ENCODE peak calls at places on chromosome 12, in five cellular contexts. I is CD4-positive, CD25-positive, alpha-beta regulatory T cell; N is adrenal gland; G is tibial nerve; P is kidney epithelial cell. Z is an unnamed sample. For H3K27me3, the result is how much of the 10 kb centered on the place peaks cover.

GRCh38 chr12:79936670-79937069 is 1.8 kb upstream of the PPP1R12A start:
- DNase-seq in I (no peak), N (no peak), G (no peak), P (no peak), Z (no peak)

GRCh38 chr12:103840881-103841689 is at the start of gene NT5DC3:
- DNase-seq in I (peak), N (peak), G (peak), P (no peak), Z (peak)

GRCh38 chr12:103841690-103842584 is 903 bp upstream of the NT5DC3 start:
- DNase-seq in I (peak), N (peak), G (no peak), P (peak), Z (no peak)

GRCh38 chr12:125032466-125033152 is 32.6 kb upstream of the AACS start:
- DNase-seq in I (no peak), N (no peak), G (no peak), P (no peak), Z (no peak)

GRCh38 chr12:95574799-95575452 is 23.6 kb upstream of the USP44 start:
- DNase-seq in I (no peak), N (no peak), G (no peak), P (no peak), Z (no peak)

GRCh38 chr12:31507966-31508365 is 83.0 kb downstream of the DENND5B start:
- DNase-seq in I (no peak), N (no peak), G (no peak), P (no peak), Z (no peak)

GRCh38 chr12:30643366-30643765 is 52.3 kb downstream of the IPO8 start:
- DNase-seq in I (no peak), N (no peak), G (no peak), P (no peak), Z (no peak)

GRCh38 chr12:92278378-92278828 is 132.8 kb upstream of the BTG1 start:
- DNase-seq in I (no peak), N (no peak), G (peak), P (no peak), Z (no peak)

GRCh38 chr12:13241833-13242232 is 45.3 kb downstream of the EMP1 start:
- DNase-seq in I (no peak), N (no peak), G (no peak), P (no peak), Z (no peak)

GRCh38 chr12:49208661-49209060 is 19.8 kb upstream of the TUBA1A start:
- DNase-seq in I (no peak), N (no peak), G (no peak), P (no peak), Z (no peak)

GRCh38 chr12:123634142-123634561 is 523 bp downstream of the GTF2H3 start:
- DNase-seq in I (no peak), N (no peak), G (no peak), P (no peak), Z (no peak)

GRCh38 chr12:83008703-83009102 is 322.0 kb downstream of the TMTC2 start:
- DNase-seq in I (no peak), N (no peak), G (no peak), P (no peak), Z (no peak)

GRCh38 chr12:65113621-65114035 is 7.5 kb downstream of the WIF1 start:
- DNase-seq in I (no peak), N (no peak), G (no peak), P (no peak), Z (no peak)

GRCh38 chr12:53985358-53985899 is 483 bp downstream of the HOXC10 start:
- DNase-seq in I (no peak), N (no peak), G (no peak), P (no peak), Z (no peak)

GRCh38 chr12:30823140-30823669 is 68.5 kb upstream of the CAPRIN2 start:
- DNase-seq in I (no peak), N (no peak), G (no peak), P (no peak), Z (no peak)

GRCh38 chr12:117347588-117347987 is 13.8 kb downstream of the NOS1 start:
- DNase-seq in I (no peak), N (no peak), G (no peak), P (no peak), Z (no peak)

GRCh38 chr12:89494411-89495231 is 30.0 kb downstream of the GALNT4 start:
- DNase-seq in I (no peak), N (no peak), G (no peak), P (no peak), Z (no peak)

GRCh38 chr12:16348435-16349131 is 1.1 kb downstream of the MGST1 start:
- DNase-seq in I (no peak), N (no peak), G (no peak), P (no peak), Z (no peak)

GRCh38 chr12:65432606-65433005 is 154.1 kb downstream of the MSRB3 start:
- DNase-seq in I (no peak), N (no peak), G (no peak), P (no peak), Z (no peak)

GRCh38 chr12:57766464-57767311 is at the start of gene CYP27B1:
- DNase-seq in I (no peak), N (no peak), G (no peak), P (no peak), Z (no peak)

GRCh38 chr12:119631930-119632678 is 35.8 kb upstream of the PRKAB1 start:
- DNase-seq in I (no peak), N (no peak), G (no peak), P (peak), Z (no peak)

GRCh38 chr12:117587646-117588287 is 226.3 kb upstream of the NOS1 start:
- DNase-seq in I (no peak), N (peak), G (peak), P (no peak), Z (no peak)

GRCh38 chr12:22255097-22255496 is 79.4 kb downstream of the ST8SIA1 start:
- DNase-seq in I (no peak), N (no peak), G (no peak), P (no peak), Z (no peak)

GRCh38 chr12:48980953-48981756 is 3.0 kb downstream of the WNT1 start:
- DNase-seq in I (peak), N (no peak), G (no peak), P (no peak), Z (peak)

GRCh38 chr12:28253175-28253641 is 63.0 kb downstream of the CCDC91 start:
- DNase-seq in I (no peak), N (no peak), G (no peak), P (no peak), Z (no peak)

GRCh38 chr12:103768467-103769123 is 72.4 kb downstream of the NT5DC3 start:
- DNase-seq in I (no peak), N (no peak), G (no peak), P (no peak), Z (no peak)

GRCh38 chr12:114655934-114656697 is 27.9 kb downstream of the TBX3 start:
- DNase-seq in I (no peak), N (peak), G (no peak), P (no peak), Z (no peak)

GRCh38 chr12:114659084-114659483 is 24.9 kb downstream of the TBX3 start:
- DNase-seq in I (no peak), N (no peak), G (no peak), P (no peak), Z (no peak)

GRCh38 chr12:114658002-114658441 is 26.0 kb downstream of the TBX3 start:
- DNase-seq in I (no peak), N (no peak), G (no peak), P (no peak), Z (no peak)

GRCh38 chr12:114657597-114657920 is 26.4 kb downstream of the TBX3 start:
- DNase-seq in I (no peak), N (no peak), G (no peak), P (no peak), Z (no peak)

DNA sequence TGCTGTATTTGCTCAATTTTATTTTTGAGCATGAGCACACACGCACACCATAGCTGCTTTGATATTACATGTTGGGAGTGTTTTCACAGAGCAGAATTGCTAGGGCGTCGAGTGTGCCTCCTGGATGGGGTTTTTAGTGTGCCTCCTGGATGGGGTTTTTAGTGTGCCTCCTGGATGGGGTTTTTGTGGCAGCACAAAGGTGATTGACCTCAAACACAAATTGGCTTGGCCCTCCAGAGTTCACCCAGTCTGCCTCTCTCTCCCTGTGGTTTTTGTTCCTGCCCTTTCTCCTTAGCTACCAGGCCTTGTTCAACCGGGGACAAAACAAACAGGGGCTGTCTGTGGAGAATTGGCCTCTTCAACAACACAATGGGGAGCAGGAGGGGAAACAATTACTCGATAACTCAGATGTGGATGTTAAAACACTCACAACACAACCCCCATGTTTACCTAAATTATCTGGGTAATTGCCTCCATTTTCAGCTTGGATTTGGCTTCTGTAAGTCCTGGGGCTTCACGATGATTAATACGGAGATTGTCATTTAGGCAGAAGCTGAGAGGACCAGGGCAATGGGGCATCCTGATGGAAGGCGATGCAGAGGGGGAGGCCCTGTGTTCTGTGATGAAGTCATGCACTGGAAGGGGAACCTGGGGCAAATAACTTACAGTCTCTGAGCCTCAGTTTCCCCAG is 26.9 kb downstream of the TBX3 start:
- DNase-seq in I (no peak), N (no peak), G (no peak), P (no peak), Z (no peak)
- H3K27me3 ChIP-seq in I (under half), N (under half), G (under half), P (under half), Z (under half)

GRCh38 chr12:52944683-52945388 is 4.1 kb upstream of the KRT18 start:
- DNase-seq in I (no peak), N (no peak), G (no peak), P (no peak), Z (no peak)

GRCh38 chr12:52946334-52946733 is 2.6 kb upstream of the KRT18 start:
- DNase-seq in I (no peak), N (no peak), G (no peak), P (no peak), Z (no peak)

GRCh38 chr12:52947738-52948423 is 1.0 kb upstream of the KRT18 start:
- DNase-seq in I (no peak), N (no peak), G (no peak), P (no peak), Z (no peak)

GRCh38 chr12:52945389-52946232 is 3.3 kb upstream of the KRT18 start:
- DNase-seq in I (no peak), N (peak), G (no peak), P (no peak), Z (no peak)

DNA sequence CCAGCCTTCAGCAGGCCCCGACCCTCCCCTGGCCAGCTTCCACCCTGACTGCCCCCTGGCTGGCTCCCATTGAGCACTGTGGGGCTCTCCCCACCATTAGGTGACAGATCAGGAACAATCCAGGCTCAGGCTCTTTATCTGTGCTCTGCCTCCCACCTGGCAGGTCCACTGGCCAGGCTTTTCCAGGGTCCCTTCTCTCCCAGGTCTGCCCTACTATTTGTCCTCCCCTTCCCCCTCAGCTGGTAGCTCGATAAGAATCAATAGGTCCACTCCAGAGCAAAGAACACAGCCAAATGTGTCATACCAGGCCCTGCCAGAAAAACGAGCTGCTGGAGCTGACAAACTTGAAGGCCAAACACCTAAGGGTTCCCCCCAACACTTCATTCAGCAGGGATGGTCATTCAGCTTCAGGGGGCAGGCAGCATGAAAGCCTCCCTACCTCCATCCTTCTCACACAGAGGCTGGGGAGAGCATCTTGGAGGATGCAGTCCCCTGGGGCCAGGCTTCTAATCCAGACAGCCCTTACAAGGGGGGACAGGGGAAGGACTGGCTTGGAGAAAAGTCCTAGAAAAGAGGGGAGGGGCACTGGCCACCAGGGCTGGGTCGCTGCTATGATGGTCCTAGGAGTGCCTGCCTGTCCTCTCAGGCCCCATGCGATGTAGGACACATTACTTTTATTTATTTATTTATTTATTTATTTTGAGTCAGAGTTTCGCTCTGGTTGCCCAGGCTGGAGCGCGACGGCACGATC is 1.9 kb upstream of the KRT18 start:
- DNase-seq in I (no peak), N (no peak), G (no peak), P (no peak), Z (no peak)
- H3K27me3 ChIP-seq in I (under half), N (under half), G (under half), P (under half), Z (under half)

GRCh38 chr12:52557481-52557880 is 4.5 kb upstream of the KRT71 start:
- DNase-seq in I (no peak), N (no peak), G (no peak), P (no peak), Z (no peak)
- H3K27me3 ChIP-seq in I (under half), N (under half), G (under half), P (under half), Z (under half)

GRCh38 chr12:113091506-113091905 is 35.0 kb downstream of the DTX1 start:
- DNase-seq in I (no peak), N (no peak), G (no peak), P (no peak), Z (no peak)
- H3K27me3 ChIP-seq in I (under half), N (under half), G (under half), P (under half), Z (under half)

DNA sequence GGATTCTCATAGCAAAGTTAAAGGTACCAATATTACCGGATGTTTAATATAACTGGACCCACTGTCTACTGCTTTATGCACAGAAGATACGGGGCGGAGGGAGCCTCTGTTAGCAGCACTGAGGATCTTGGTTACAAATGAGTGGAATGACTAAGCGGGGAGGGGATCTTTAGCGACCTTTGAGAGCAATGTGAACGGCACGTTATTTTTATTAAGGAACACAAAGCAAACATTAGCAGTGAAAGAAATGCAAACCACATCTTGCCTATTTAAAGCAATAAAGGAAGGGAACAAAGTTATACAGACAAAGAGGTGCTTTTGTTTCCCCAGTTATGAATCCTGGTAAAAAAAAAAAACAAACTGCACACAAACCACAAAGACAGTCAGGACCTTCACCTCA is 27.1 kb upstream of the PRMT8 start:
- DNase-seq in I (no peak), N (no peak), G (no peak), P (no peak), Z (no peak)
- H3K27me3 ChIP-seq in I (under half), N (under half), G (under half), P (under half), Z (under half)

DNA sequence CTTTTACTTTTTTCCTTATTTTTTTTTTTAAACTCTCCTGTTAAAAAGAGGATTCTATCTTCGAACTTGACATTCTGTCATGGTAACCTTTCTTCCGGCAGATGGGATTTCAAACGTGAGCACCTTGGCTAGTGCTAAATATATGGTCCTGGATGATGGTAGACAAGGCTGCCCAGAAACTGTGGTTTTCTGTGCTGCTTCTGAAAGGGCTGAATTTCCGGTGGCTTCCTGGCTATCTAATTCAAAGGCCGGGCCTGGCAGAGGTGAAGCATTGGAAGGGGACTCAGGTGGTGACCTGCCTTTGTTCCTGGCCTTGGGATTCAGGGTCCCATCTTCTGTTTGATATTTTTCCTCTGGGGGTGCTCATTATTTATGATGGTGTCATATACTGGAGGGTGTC is 118.6 kb upstream of the MYL2 start:
- DNase-seq in I (no peak), N (no peak), G (no peak), P (no peak), Z (no peak)
- H3K27me3 ChIP-seq in I (under half), N (under half), G (under half), P (under half), Z (under half)

DNA sequence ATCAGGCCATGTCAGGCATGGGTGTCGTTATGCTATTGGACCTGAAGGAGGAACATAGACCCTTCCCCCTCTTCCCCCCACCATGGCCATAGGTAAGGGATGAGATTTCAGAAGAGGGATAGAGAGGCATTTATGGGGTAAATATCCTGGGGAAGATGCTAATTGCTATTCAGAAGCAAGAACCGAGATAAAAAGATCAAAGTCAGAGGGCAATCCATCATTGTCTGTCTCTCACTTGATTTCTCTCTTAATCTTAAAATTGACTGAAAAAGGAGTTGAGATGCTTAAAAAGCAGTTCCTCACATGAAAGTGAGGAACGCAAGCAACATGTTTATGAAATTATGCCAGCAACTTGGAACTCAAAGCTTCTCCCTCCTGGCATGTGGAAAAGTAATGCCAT is 212.0 kb downstream of the RPAP3 start:
- DNase-seq in I (no peak), N (no peak), G (no peak), P (no peak), Z (no peak)
- H3K27me3 ChIP-seq in I (under half), N (under half), G (under half), P (under half), Z (under half)

GRCh38 chr12:109230193-109230592 is 78.9 kb downstream of the FOXN4 start:
- DNase-seq in I (no peak), N (no peak), G (no peak), P (no peak), Z (no peak)

GRCh38 chr12:109234012-109234411 is 75.1 kb downstream of the FOXN4 start:
- DNase-seq in I (no peak), N (no peak), G (no peak), P (no peak), Z (no peak)

GRCh38 chr12:109228664-109229063 is 80.4 kb downstream of the FOXN4 start:
- DNase-seq in I (no peak), N (no peak), G (no peak), P (no peak), Z (no peak)

GRCh38 chr12:109236257-109236656 is 72.8 kb downstream of the FOXN4 start:
- DNase-seq in I (no peak), N (no peak), G (no peak), P (no peak), Z (no peak)

DNA sequence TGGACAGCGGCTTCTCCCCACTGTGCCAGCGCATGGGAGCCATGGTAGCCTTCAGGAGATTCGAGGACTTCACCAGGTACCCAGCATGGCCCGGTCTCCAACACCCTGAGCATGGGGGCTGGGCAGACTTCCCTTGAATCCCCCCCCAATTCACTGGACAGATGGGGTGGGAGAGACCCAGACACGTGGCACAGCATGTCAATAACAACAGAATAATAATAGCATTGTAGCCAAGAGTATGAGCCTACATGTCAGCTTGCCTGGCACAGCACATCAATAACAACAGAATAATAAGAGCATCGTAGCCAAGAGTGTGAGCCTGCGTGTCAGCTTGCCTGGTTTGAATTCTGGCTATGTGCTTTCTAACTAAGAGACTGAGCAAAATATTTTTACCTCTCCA is 76.4 kb downstream of the FOXN4 start:
- DNase-seq in I (no peak), N (no peak), G (no peak), P (no peak), Z (no peak)
- H3K27me3 ChIP-seq in I (under half), N (under half), G (under half), P (under half), Z (under half)

Z was measured in CD4-positive, alpha-beta T cell.